ENCODE peak calls at places on chromosomes 12 and 14, in five cellular contexts. S is PC-3; E is psoas muscle; Z is BE2C; G is CD8-positive, alpha-beta T cell. Y is an unnamed sample.

GRCh38 chr12:122830517-122831214 is 4.6 kb upstream of the HIP1R start:
- DNase-seq in S (peak; percentile 96), E (no peak), Z (no peak), G (no peak), Y (no peak)

GRCh38 chr14:26730929-26731618 is 133.2 kb upstream of the NOVA1 start:
- DNase-seq in S (peak; percentile 41), E (no peak), Z (peak; percentile 35), G (no peak), Y (peak; percentile 58)

GRCh38 chr14:35708072-35708471 is 101.0 kb downstream of the RALGAPA1 start:
- DNase-seq in S (no peak), E (no peak), Z (no peak), G (no peak), Y (no peak)

GRCh38 chr12:127292736-127293135 is 974.2 kb upstream of the TMEM132C start:
- DNase-seq in S (no peak), E (no peak), Z (no peak), G (no peak), Y (no peak)

GRCh38 chr12:122614839-122615238 is 87.8 kb downstream of the KNTC1 start:
- DNase-seq in S (no peak), E (no peak), Z (no peak), G (no peak), Y (no peak)

GRCh38 chr14:64278458-64278857 is 15.7 kb downstream of the ESR2 start:
- DNase-seq in S (no peak), E (no peak), Z (no peak), G (no peak), Y (no peak)

GRCh38 chr12:52264435-52264825 is 10.0 kb upstream of the KRT86 start:
- DNase-seq in S (no peak), E (no peak), Z (no peak), G (no peak), Y (no peak)

GRCh38 chr12:857611-858010 is 91.9 kb downstream of the RAD52 start:
- DNase-seq in S (peak; percentile 81), E (peak; percentile 64), Z (no peak), G (no peak), Y (no peak)

GRCh38 chr12:47837190-47838171 is 17.8 kb upstream of the HDAC7 start:
- DNase-seq in S (peak; percentile 89), E (peak; percentile 77), Z (peak; percentile 50), G (peak; percentile 73), Y (peak; percentile 84)

GRCh38 chr12:1517007-1517406 is 77.4 kb downstream of the FBXL14 start:
- DNase-seq in S (peak; percentile 90), E (no peak), Z (peak; percentile 49), G (peak; percentile 22), Y (no peak)

GRCh38 chr14:77848031-77848430 is 48.1 kb downstream of the ADCK1 start:
- DNase-seq in S (no peak), E (no peak), Z (no peak), G (no peak), Y (no peak)

GRCh38 chr12:24679135-24679534 is 269.8 kb downstream of the BCAT1 start:
- DNase-seq in S (no peak), E (no peak), Z (no peak), G (no peak), Y (no peak)

GRCh38 chr14:96217381-96217913 is 12.8 kb downstream of the BDKRB2 start:
- DNase-seq in S (no peak), E (no peak), Z (peak; percentile 65), G (no peak), Y (no peak)

GRCh38 chr12:68375701-68376469 is 43.7 kb upstream of the MDM1 start:
- DNase-seq in S (no peak), E (no peak), Z (no peak), G (no peak), Y (no peak)

GRCh38 chr12:3493225-3494049 is 2.4 kb downstream of the PRMT8 start:
- DNase-seq in S (no peak), E (peak; percentile 16), Z (no peak), G (no peak), Y (peak; percentile 16)

GRCh38 chr14:95156765-95157194 is 549 bp downstream of the DICER1 start:
- DNase-seq in S (peak; percentile 14), E (peak; percentile 45), Z (peak; percentile 41), G (peak; percentile 31), Y (peak; percentile 50)

GRCh38 chr12:6161124-6161882 is 36.8 kb upstream of the VWF start:
- DNase-seq in S (no peak), E (peak; percentile 41), Z (no peak), G (no peak), Y (no peak)

GRCh38 chr14:20455355-20456300 is 602 bp downstream of the APEX1 start:
- DNase-seq in S (peak; percentile 78), E (peak; percentile 50), Z (no peak), G (no peak), Y (no peak)

GRCh38 chr14:104036250-104036649 is 49.2 kb upstream of the ASPG start:
- DNase-seq in S (no peak), E (no peak), Z (no peak), G (no peak), Y (no peak)

GRCh38 chr12:107523760-107524558 is 161.6 kb upstream of the PWP1 start:
- DNase-seq in S (no peak), E (no peak), Z (no peak), G (no peak), Y (no peak)

GRCh38 chr12:996881-997280 is 5.9 kb downstream of the ERC1 start:
- DNase-seq in S (no peak), E (no peak), Z (no peak), G (no peak), Y (no peak)

GRCh38 chr14:65210118-65210826 is 108.0 kb upstream of the MAX start:
- DNase-seq in S (peak; percentile 41), E (no peak), Z (no peak), G (no peak), Y (no peak)

GRCh38 chr12:108832208-108832607 is 25.2 kb downstream of the SSH1 start:
- DNase-seq in S (no peak), E (no peak), Z (no peak), G (no peak), Y (no peak)
- H3K4me1 ChIP-seq in S (peaks cover 19% of the 10 kb centered on the region), E (peaks cover 81% of the 10 kb centered on the region), Z (peaks cover 5% of the 10 kb centered on the region), G (peaks cover under 1% of the 10 kb centered on the region), Y (peaks cover 37% of the 10 kb centered on the region)

GRCh38 chr12:121092034-121092433 is 40.6 kb upstream of the P2RX7 start:
- DNase-seq in S (no peak), E (no peak), Z (no peak), G (no peak), Y (no peak)

GRCh38 chr12:121090576-121091125 is 42.0 kb upstream of the P2RX7 start:
- DNase-seq in S (no peak), E (no peak), Z (no peak), G (no peak), Y (no peak)

GRCh38 chr12:121095544-121096198 is 37.0 kb upstream of the P2RX7 start:
- DNase-seq in S (peak; percentile 69), E (peak; percentile 60), Z (peak; percentile 83), G (peak; percentile 81), Y (peak; percentile 81)

GRCh38 chr12:121096199-121096798 is 36.4 kb upstream of the P2RX7 start:
- DNase-seq in S (no peak), E (no peak), Z (no peak), G (no peak), Y (no peak)

DNA sequence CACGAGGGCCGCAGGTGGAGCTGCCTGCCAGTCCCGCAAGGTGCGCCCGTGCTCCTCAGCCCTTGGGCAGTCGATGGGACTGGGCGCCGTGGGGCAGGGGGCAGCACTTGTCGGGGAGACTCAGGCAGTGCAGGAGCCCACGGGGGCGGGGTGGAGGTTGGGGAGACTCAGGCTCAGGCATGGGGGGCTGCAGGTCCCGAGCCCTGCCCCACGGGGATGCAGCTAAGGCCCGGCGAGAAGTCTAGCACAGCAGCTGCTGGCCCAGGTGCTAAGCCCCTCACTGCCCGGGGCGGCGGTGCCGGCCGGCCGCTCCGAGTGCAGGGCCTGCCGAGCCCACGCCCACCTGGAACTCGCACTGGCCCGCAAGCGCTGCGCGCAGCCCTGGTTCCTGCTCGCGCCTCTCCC is 39.2 kb upstream of the P2RX7 start:
- DNase-seq in S (no peak), E (no peak), Z (no peak), G (no peak), Y (no peak)
- H3K4me1 ChIP-seq in S (peaks cover 6% of the 10 kb centered on the region), E (no peaks in the 10 kb centered on the region), Z (no peaks in the 10 kb centered on the region), G (peaks cover 47% of the 10 kb centered on the region), Y (peaks cover 5% of the 10 kb centered on the region)

GRCh38 chr14:68946423-68946822 is 32.7 kb downstream of the ACTN1 start:
- DNase-seq in S (no peak), E (no peak), Z (no peak), G (no peak), Y (no peak)
- H3K4me1 ChIP-seq in S (peaks cover 31% of the 10 kb centered on the region), E (peaks cover 50% of the 10 kb centered on the region), Z (peaks cover 71% of the 10 kb centered on the region), G (peaks cover 98% of the 10 kb centered on the region), Y (peaks cover 41% of the 10 kb centered on the region)

GRCh38 chr14:67942311-67942710 is 122.7 kb downstream of the RAD51B start:
- DNase-seq in S (no peak), E (no peak), Z (no peak), G (no peak), Y (no peak)

GRCh38 chr14:67940476-67940875 is 120.9 kb downstream of the RAD51B start:
- DNase-seq in S (no peak), E (no peak), Z (no peak), G (no peak), Y (no peak)

GRCh38 chr14:67943947-67944346 is 124.4 kb downstream of the RAD51B start:
- DNase-seq in S (peak; percentile 93), E (no peak), Z (peak; percentile 76), G (peak; percentile 50), Y (peak; percentile 92)

GRCh38 chr14:67940894-67941455 is 121.4 kb downstream of the RAD51B start:
- DNase-seq in S (peak; percentile 27), E (no peak), Z (no peak), G (no peak), Y (peak; percentile 50)

GRCh38 chr14:67941456-67942018 is 122.0 kb downstream of the RAD51B start:
- DNase-seq in S (peak; percentile 20), E (no peak), Z (no peak), G (no peak), Y (no peak)
- H3K4me1 ChIP-seq in S (peaks cover 34% of the 10 kb centered on the region), E (peaks cover 41% of the 10 kb centered on the region), Z (no peaks in the 10 kb centered on the region), G (no peaks in the 10 kb centered on the region), Y (peaks cover 4% of the 10 kb centered on the region)

GRCh38 chr12:116133149-116133548 is 144.3 kb downstream of the MED13L start:
- DNase-seq in S (peak; percentile 43), E (no peak), Z (no peak), G (no peak), Y (no peak)
- H3K4me1 ChIP-seq in S (peaks cover 39% of the 10 kb centered on the region), E (peaks cover 72% of the 10 kb centered on the region), Z (peaks cover 35% of the 10 kb centered on the region), G (peaks cover 24% of the 10 kb centered on the region), Y (peaks cover 22% of the 10 kb centered on the region)

Y was measured in testis.